ENCODE peak calls at places on chromosomes 3 and 15, in seven cellular contexts. S, V, A, K, Q, N and F are unnamed samples.

GRCh38 chr3:5004319-5005152 is 25.3 kb downstream of the BHLHE40 start:
- DNase-seq in V (no peak), N (no peak), K (no peak), Q (no peak), S (no peak), A (no peak), F (no peak)

GRCh38 chr3:47612879-47613278 is 34.2 kb upstream of the CSPG5 start:
- DNase-seq in S (no peak), N (no peak), K (no peak), Q (no peak), A (peak; percentile 50), V (no peak), F (no peak)

GRCh38 chr3:36991923-36992805 is 767 bp downstream of the EPM2AIP1 start:
- DNase-seq in A (peak; percentile 83), K (peak; percentile 51), S (no peak), Q (peak; percentile 33), N (no peak), V (no peak), F (no peak)

GRCh38 chr3:137768021-137768360 is 3.9 kb downstream of the SOX14 start:
- DNase-seq in S (peak; percentile 64), N (no peak), K (no peak), Q (no peak), A (no peak), V (no peak), F (no peak)

GRCh38 chr3:58157649-58158048 is 53.1 kb downstream of the DNASE1L3 start:
- DNase-seq in S (no peak), A (no peak), V (no peak), Q (no peak), K (no peak), N (no peak), F (no peak)

GRCh38 chr3:57596495-57597239 is 477 bp downstream of the ARF4 start:
- DNase-seq in A (peak; percentile 94), N (peak; percentile 77), S (peak; percentile 95), Q (peak; percentile 88), V (peak; percentile 77), K (peak; percentile 75), F (no peak)

GRCh38 chr3:11850003-11850402 is 3.3 kb upstream of the TAMM41 start:
- DNase-seq in K (no peak), N (no peak), Q (no peak), V (no peak), A (no peak), S (no peak), F (no peak)

GRCh38 chr3:171162986-171163723 is 136.6 kb upstream of the SLC2A2 start:
- DNase-seq in S (no peak), K (no peak), A (no peak), N (no peak), Q (peak; percentile 53), V (no peak), F (no peak)

GRCh38 chr3:42101048-42101447 is 9.9 kb downstream of the TRAK1 start:
- DNase-seq in Q (peak; percentile 24), N (no peak), S (no peak), K (no peak), A (peak; percentile 76), V (peak; percentile 43), F (no peak)

GRCh38 chr3:170425491-170426239 is 7.0 kb downstream of the CLDN11 start:
- DNase-seq in K (no peak), S (no peak), A (no peak), N (no peak), Q (no peak), V (no peak), F (no peak)

GRCh38 chr3:32420138-32420981 is 28.7 kb downstream of the CMTM7 start:
- DNase-seq in N (no peak), V (no peak), Q (peak; percentile 99), S (no peak), A (peak; percentile 85), K (peak; percentile 57), F (no peak)

GRCh38 chr3:79052054-79052681 is 715.6 kb downstream of the ROBO1 start:
- DNase-seq in S (no peak), K (no peak), A (no peak), Q (peak; percentile 35), V (no peak), N (no peak), F (no peak)

GRCh38 chr3:41304603-41305002 is 105.3 kb downstream of the CTNNB1 start:
- DNase-seq in S (no peak), K (no peak), N (no peak), A (peak; percentile 32), V (no peak), Q (peak; percentile 43), F (no peak)

GRCh38 chr15:49962044-49962602 is 156.9 kb downstream of the ATP8B4 start:
- DNase-seq in K (no peak), A (peak; percentile 11), N (no peak), S (no peak), V (no peak), Q (no peak), F (no peak)

GRCh38 chr3:81758275-81758674 is 3.2 kb downstream of the GBE1 start:
- DNase-seq in N (no peak), Q (peak; percentile 61), V (no peak), A (peak; percentile 66), S (no peak), K (no peak), F (no peak)

GRCh38 chr15:20348900-20349773 is 192.5 kb downstream of the GOLGA6L6 start:
- DNase-seq in A (no peak), V (no peak), N (no peak), Q (no peak), S (peak; percentile 92), K (peak; percentile 53), F (no peak)

GRCh38 chr15:20352241-20353200 is 189.1 kb downstream of the GOLGA6L6 start:
- DNase-seq in N (no peak), S (peak; percentile 84), A (no peak), V (no peak), Q (no peak), K (peak; percentile 47), F (no peak)

GRCh38 chr15:20348291-20348899 is 193.2 kb downstream of the GOLGA6L6 start:
- DNase-seq in K (no peak), V (no peak), N (no peak), A (no peak), S (peak; percentile 84), Q (no peak), F (no peak)

GRCh38 chr15:20351448-20351961 is 190.1 kb downstream of the GOLGA6L6 start:
- DNase-seq in Q (no peak), K (peak; percentile 47), V (no peak), S (peak; percentile 85), N (no peak), A (no peak), F (no peak)

DNA sequence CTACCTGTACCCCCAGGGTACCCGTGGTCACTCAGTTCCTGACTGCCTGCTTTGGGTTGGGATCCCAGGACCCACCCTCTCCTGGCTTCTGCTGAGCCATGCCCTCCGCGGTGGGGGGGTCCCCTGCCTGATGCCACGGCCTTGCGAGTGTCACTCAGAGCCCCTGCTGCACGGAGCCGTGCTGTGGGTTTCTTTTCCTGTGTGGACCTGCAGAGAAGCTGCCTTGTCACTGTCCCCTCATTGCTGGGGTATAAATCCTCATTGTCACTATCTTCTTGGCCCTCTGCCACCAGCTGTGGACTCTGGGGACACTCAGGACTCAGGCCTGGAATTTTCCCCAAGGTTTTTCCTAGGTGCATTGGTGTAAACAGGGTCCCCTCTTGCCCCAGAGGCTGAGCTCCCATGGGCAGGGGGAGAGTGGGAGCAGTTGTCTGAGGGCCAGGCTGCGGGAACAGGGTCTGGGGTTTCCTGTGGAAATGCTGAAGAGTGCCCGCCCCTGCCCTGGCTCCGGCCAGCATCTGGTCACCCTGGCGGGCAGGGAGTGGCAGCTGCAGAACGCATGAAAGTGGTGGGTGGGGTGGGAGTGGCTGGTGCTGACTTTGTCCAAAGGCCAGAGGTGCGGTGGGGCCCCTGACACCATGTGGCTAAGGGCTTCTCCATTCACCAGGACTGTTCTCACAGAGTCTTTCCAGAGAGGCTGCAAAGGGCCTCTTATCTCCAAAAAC is 191.7 kb downstream of the GOLGA6L6 start:
- DNase-seq in K (peak; percentile 47), Q (no peak), S (peak; percentile 90), A (no peak), N (no peak), V (no peak), F (no peak)
- H3K9me3 ChIP-seq in K (no peaks in the 10 kb centered on the region), Q (peaks cover 27% of the 10 kb centered on the region), S (no peaks in the 10 kb centered on the region), A (peaks cover 21% of the 10 kb centered on the region), N (no peaks in the 10 kb centered on the region), V (peaks cover 7% of the 10 kb centered on the region), F (peaks cover 65% of the 10 kb centered on the region)

GRCh38 chr15:78943692-78944091 is 1.2 kb downstream of the CTSH start:
- DNase-seq in Q (no peak), V (no peak), S (no peak), K (no peak), A (peak; percentile 44), N (no peak), F (no peak)
- H3K4me3 ChIP-seq in Q (peak overlapping the region; percentile 65), V (peak overlapping the region; percentile 73), S (peak overlapping the region; percentile 62), K (peak overlapping the region; percentile 61), A (no peak overlapping the region), N (no peak overlapping the region), F (no peak overlapping the region)

GRCh38 chr3:187929115-187929828 is 184.0 kb upstream of the BCL6 start:
- DNase-seq in K (no peak), V (no peak), S (no peak), N (no peak), A (no peak), Q (no peak), F (no peak)

GRCh38 chr3:187927565-187927964 is 182.3 kb upstream of the BCL6 start:
- DNase-seq in K (no peak), S (no peak), Q (no peak), N (no peak), V (no peak), A (no peak), F (no peak)

GRCh38 chr3:187931111-187931510 is 185.8 kb upstream of the BCL6 start:
- DNase-seq in K (no peak), S (no peak), Q (no peak), N (no peak), A (peak; percentile 92), V (no peak), F (no peak)

GRCh38 chr3:187931770-187932278 is 186.6 kb upstream of the BCL6 start:
- DNase-seq in K (no peak), Q (no peak), S (no peak), V (no peak), A (no peak), N (no peak), F (no peak)

DNA sequence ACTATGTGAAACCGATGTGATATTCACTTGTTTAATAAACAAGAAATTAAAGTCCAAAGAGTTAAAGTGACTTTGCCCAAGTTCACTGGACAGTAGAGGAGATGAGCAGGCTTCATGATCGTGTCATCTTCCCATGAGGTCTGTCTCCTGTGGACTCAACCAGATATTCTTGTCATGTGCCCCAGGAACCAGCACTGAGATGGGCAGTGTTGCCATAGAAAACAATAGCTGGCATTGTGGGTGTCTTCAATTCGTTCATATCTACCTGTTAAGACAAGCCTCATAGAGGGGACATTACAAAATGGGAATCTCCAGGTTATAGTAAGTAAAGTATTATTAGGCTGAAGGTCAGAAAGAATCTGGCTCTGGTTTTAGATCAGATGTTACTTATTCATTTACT is 184.8 kb upstream of the BCL6 start:
- DNase-seq in N (no peak), A (no peak), K (no peak), S (no peak), V (no peak), Q (no peak), F (no peak)
- H3K4me1 ChIP-seq in N (no peaks in the 10 kb centered on the region), A (no peaks in the 10 kb centered on the region), K (peaks cover 11% of the 10 kb centered on the region), S (no peaks in the 10 kb centered on the region), V (no peaks in the 10 kb centered on the region), Q (no peaks in the 10 kb centered on the region), F (no peaks in the 10 kb centered on the region)

DNA sequence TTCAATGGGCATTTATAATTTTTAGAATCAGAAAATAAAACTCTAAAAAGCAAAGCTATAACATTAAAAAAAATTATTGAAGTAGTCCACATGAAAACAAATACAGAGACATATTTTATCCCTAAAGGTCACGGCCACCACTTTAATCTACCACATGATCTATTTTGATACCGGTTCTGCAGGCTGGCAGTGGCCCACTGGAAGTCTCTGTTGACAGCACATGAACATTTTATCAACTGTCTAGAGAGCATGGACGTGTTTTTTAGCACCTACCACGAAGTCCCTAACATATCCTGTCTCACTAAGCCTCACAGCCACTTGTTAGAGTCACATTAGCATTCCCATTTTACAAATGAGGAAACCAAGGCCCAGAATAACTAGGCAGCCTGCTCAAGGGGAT is 1.8 kb upstream of the CPA3 start:
- DNase-seq in V (no peak), S (no peak), K (no peak), Q (no peak), A (no peak), N (no peak), F (no peak)
- H3K9me3 ChIP-seq in V (no peaks in the 10 kb centered on the region), S (no peaks in the 10 kb centered on the region), K (no peaks in the 10 kb centered on the region), Q (no peaks in the 10 kb centered on the region), A (no peaks in the 10 kb centered on the region), N (no peaks in the 10 kb centered on the region), F (no peaks in the 10 kb centered on the region)